ENCODE peak calls at places on chromosomes 11 and 22, in six cellular contexts. R is fibroblast of pulmonary artery, W is brain microvascular endothelial cell, A is uterus, N is HFF-Myc, C is breast epithelium. X is an unnamed sample.

GRCh38 chr11:19978668-19979518 is 181.4 kb downstream of the DBX1 start:
- DNase-seq in W (peak; percentile 84), R (peak; percentile 84), C (no peak), A (peak; percentile 66), N (no peak), X (peak; percentile 86)

GRCh38 chr11:124798991-124799383 is 1.2 kb downstream of the MSANTD2 start:
- DNase-seq in N (peak; percentile 70), C (no peak), R (peak; percentile 65), W (peak; percentile 43), A (no peak), X (peak; percentile 74)

GRCh38 chr11:62898027-62898426 is 17.3 kb downstream of the SLC3A2 start:
- DNase-seq in N (no peak), W (no peak), C (no peak), R (no peak), A (no peak), X (no peak)

GRCh38 chr11:107851704-107852315 is 6.8 kb downstream of the SLC35F2 start:
- DNase-seq in C (no peak), R (no peak), W (no peak), N (no peak), A (no peak), X (peak; percentile 22)

GRCh38 chr22:35903571-35904331 is 124.9 kb downstream of the RBFOX2 start:
- DNase-seq in R (no peak), C (no peak), A (no peak), N (no peak), W (no peak), X (no peak)

GRCh38 chr22:27867958-27868737 is 50.9 kb downstream of the PITPNB start:
- DNase-seq in A (no peak), W (no peak), C (no peak), R (no peak), N (no peak), X (peak; percentile 54)

GRCh38 chr22:31230871-31231621 is 18.9 kb downstream of the LIMK2 start:
- DNase-seq in N (no peak), R (peak; percentile 84), C (no peak), W (peak; percentile 54), A (peak; percentile 44), X (peak; percentile 86)

GRCh38 chr22:20748820-20749428 is 25.0 kb upstream of the SERPIND1 start:
- DNase-seq in N (no peak), A (no peak), R (no peak), C (no peak), W (no peak), X (no peak)

GRCh38 chr11:445765-446588 is 4.1 kb upstream of the PTDSS2 start:
- DNase-seq in R (no peak), W (no peak), A (no peak), N (no peak), C (no peak), X (no peak)

GRCh38 chr22:17706451-17706900 is 67.8 kb downstream of the BID start:
- DNase-seq in R (peak; percentile 94), A (peak; percentile 32), W (peak; percentile 95), N (peak; percentile 81), C (no peak), X (peak; percentile 97)

GRCh38 chr11:79007811-79008294 is 433.0 kb downstream of the TENM4 start:
- DNase-seq in N (no peak), C (no peak), R (no peak), W (no peak), A (no peak), X (no peak)

GRCh38 chr11:45470151-45471001 is 184.2 kb upstream of the SYT13 start:
- DNase-seq in C (no peak), W (peak; percentile 1), N (no peak), R (peak; percentile 82), A (peak; percentile 18), X (peak; percentile 14)

GRCh38 chr11:20474176-20474950 is 86.8 kb downstream of the PRMT3 start:
- DNase-seq in N (no peak), A (peak; percentile 34), R (no peak), C (no peak), W (no peak), X (no peak)

GRCh38 chr11:111309516-111309915 is 11.2 kb downstream of the POU2AF3 start:
- DNase-seq in N (no peak), C (no peak), R (no peak), A (no peak), W (no peak), X (no peak)

GRCh38 chr22:21775061-21775460 is 39.5 kb upstream of the YPEL1 start:
- DNase-seq in N (peak; percentile 15), R (peak; percentile 35), W (no peak), C (no peak), A (peak; percentile 31), X (no peak)

GRCh38 chr11:108871152-108871551 is 206.3 kb downstream of the DDX10 start:
- DNase-seq in C (no peak), A (peak; percentile 17), N (peak; percentile 15), R (peak; percentile 78), W (peak; percentile 67), X (peak; percentile 74)

GRCh38 chr22:49460662-49461371 is 366.9 kb downstream of the BRD1 start:
- DNase-seq in R (no peak), C (no peak), W (no peak), A (no peak), N (no peak), X (no peak)

GRCh38 chr11:10518891-10519290 is 22.1 kb downstream of the RNF141 start:
- DNase-seq in R (no peak), A (no peak), C (no peak), N (no peak), W (no peak), X (no peak)

GRCh38 chr11:5550440-5551095 is 2.2 kb upstream of the OR52H1 start:
- DNase-seq in W (peak; percentile 29), C (no peak), N (peak; percentile 20), R (peak; percentile 46), A (no peak), X (peak; percentile 46)

GRCh38 chr11:128835741-128836410 is 31.2 kb downstream of the KCNJ1 start:
- DNase-seq in W (peak; percentile 48), R (peak; percentile 85), N (no peak), A (no peak), C (no peak), X (no peak)

GRCh38 chr11:60781286-60782044 is 3.7 kb upstream of the MS4A10 start:
- DNase-seq in R (no peak), A (no peak), W (no peak), C (no peak), N (no peak), X (no peak)

GRCh38 chr22:21945453-21946261 is 7.0 kb downstream of the PPM1F start:
- DNase-seq in N (no peak), A (no peak), C (no peak), W (no peak), R (no peak), X (no peak)

GRCh38 chr11:38498721-38499120 is 1900.7 kb upstream of the RAG2 start:
- DNase-seq in W (no peak), A (no peak), C (no peak), N (no peak), R (no peak), X (no peak)

GRCh38 chr11:133115099-133115498 is 417.2 kb downstream of the OPCML start:
- DNase-seq in R (no peak), W (no peak), A (no peak), N (no peak), C (no peak), X (no peak)

GRCh38 chr11:74720596-74721478 is 10.4 kb downstream of the CHRDL2 start:
- DNase-seq in W (no peak), N (no peak), A (peak; percentile 83), R (peak; percentile 78), C (no peak), X (peak; percentile 78)

GRCh38 chr22:43631201-43631600 is 180.9 kb downstream of the EFCAB6 start:
- DNase-seq in W (no peak), A (no peak), C (no peak), N (no peak), R (no peak), X (no peak)
- H3K4me3 ChIP-seq in W (no peak overlapping the region), A (no peak overlapping the region), C (no peak overlapping the region), N (no peak overlapping the region), R (no peak overlapping the region), X (no peak overlapping the region)

DNA sequence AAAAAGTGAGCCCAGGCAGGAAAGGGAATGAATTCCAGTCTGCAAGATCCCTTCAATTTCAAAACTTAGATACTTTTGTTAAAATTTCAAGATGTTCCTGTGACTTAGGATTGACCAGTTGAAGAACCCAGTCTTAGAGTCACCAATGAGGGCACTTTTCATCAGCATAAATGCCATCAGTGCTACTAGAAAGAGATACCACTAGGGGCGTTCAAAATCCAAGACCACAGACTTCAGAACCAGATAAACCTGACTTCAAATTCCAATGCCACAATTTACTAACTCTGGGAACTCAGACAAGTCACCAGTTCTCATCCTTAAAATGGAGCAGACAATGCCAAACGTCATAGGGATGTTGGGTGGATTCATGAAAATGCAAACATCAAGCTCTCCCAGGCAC is 523.2 kb downstream of the BUD13 start:
- DNase-seq in R (no peak), C (no peak), A (no peak), W (no peak), N (no peak), X (no peak)
- TF ChIP-seq CTCF in R (no peak), C (no peak), A (no peak), W (no peak), N (no peak), X (no peak)

GRCh38 chr22:26372890-26373289 is 56.2 kb upstream of the ASPHD2 start:
- DNase-seq in R (no peak), C (no peak), N (no peak), A (no peak), W (no peak), X (no peak)

GRCh38 chr22:26380072-26380471 is 49.0 kb upstream of the ASPHD2 start:
- DNase-seq in W (no peak), R (no peak), A (no peak), N (no peak), C (no peak), X (no peak)

GRCh38 chr22:26374645-26375044 is 54.4 kb upstream of the ASPHD2 start:
- DNase-seq in C (no peak), A (no peak), N (no peak), R (no peak), W (no peak), X (no peak)

DNA sequence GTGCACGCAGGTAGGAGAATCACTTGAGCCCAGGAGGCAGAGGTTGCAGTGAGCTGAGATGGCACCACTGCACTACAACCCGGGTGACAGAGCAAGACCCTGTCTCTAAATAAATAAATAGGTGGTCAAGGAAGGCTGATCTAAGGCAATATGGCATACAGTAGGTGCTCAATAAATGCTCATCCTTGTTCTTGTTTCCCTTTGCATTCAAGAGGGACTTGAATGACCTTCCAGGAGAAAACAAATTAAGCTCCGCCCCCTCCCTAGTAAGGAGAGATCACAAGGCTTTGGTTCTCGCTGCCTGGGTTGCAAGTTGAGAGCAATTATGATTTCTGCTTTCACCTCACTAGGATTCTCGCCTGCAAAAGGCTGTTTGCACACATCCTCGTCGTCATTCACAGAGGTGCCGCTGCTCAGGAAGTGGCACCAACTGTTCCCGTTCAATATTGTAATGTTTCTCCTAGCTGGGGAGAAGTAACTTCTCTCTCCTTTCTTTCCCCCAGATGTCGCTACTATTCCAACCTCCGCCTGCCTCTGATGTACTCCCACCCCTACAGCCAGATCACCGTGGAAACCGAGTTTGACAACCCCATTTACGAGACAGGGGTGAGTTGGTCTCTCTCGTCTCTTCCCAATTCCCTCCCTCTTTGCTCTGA is 51.8 kb upstream of the ASPHD2 start:
- DNase-seq in R (peak; percentile 14), C (no peak), W (no peak), A (no peak), N (no peak), X (no peak)
- H3K4me3 ChIP-seq in R (no peak overlapping the region), C (no peak overlapping the region), W (no peak overlapping the region), A (no peak overlapping the region), N (no peak overlapping the region), X (no peak overlapping the region)

GRCh38 chr11:70790671-70791300 is 392.5 kb downstream of the CTTN start:
- DNase-seq in R (no peak), A (no peak), N (no peak), C (no peak), W (no peak), X (no peak)
- TF ChIP-seq CTCF in R (no peak), A (no peak), N (no peak), C (no peak), W (peak; percentile 37), X (no peak)

X was measured in fibroblast of villous mesenchyme.